ENCODE peak calls at places on chromosomes 7 and 10, in ten cellular contexts. One of them, this sample, is unnamed.

GRCh38 chr7:91570600-91570999 is 306.4 kb downstream of the FZD1 start:
- DNase-seq in DMS153: no peak
- DNase-seq in NCI-H345: no peak
- DNase-seq in stimulated activated CD4-positive, alpha-beta T cell treated with anti-CD3 and anti-CD28 coated beads, Interleukin-12 subunit alpha, Interleukin-12 subunit beta, amount 100 ng/mL, for 24 hours: no peak
- DNase-seq in spleen: no peak
- DNase-seq in C1 segment of cervical spinal cord: no peak
- DNase-seq in non-pigmented ciliary epithelial cell: no peak
- DNase-seq in AG08396: no peak
- DNase-seq in coronary artery: no peak
- DNase-seq in HEK293T: no peak
- DNase-seq in this sample: no peak

GRCh38 chr10:48548531-48549135 is 56.2 kb downstream of the ARHGAP22 start:
- DNase-seq in DMS153: no peak
- DNase-seq in NCI-H345: no peak
- DNase-seq in stimulated activated CD4-positive, alpha-beta T cell treated with anti-CD3 and anti-CD28 coated beads, Interleukin-12 subunit alpha, Interleukin-12 subunit beta, amount 100 ng/mL, for 24 hours: no peak
- DNase-seq in spleen: no peak
- DNase-seq in C1 segment of cervical spinal cord: no peak
- DNase-seq in non-pigmented ciliary epithelial cell: no peak
- DNase-seq in AG08396: no peak
- DNase-seq in coronary artery: peak
- DNase-seq in HEK293T: no peak
- DNase-seq in this sample: no peak

GRCh38 chr10:130340816-130341215 is 204.6 kb downstream of the GLRX3 start:
- DNase-seq in DMS153: no peak
- DNase-seq in NCI-H345: no peak
- DNase-seq in stimulated activated CD4-positive, alpha-beta T cell treated with anti-CD3 and anti-CD28 coated beads, Interleukin-12 subunit alpha, Interleukin-12 subunit beta, amount 100 ng/mL, for 24 hours: no peak
- DNase-seq in spleen: no peak
- DNase-seq in C1 segment of cervical spinal cord: no peak
- DNase-seq in non-pigmented ciliary epithelial cell: no peak
- DNase-seq in AG08396: no peak
- DNase-seq in coronary artery: peak
- DNase-seq in HEK293T: no peak
- DNase-seq in this sample: no peak

GRCh38 chr7:151632750-151633515 is 113.2 kb upstream of the RHEB start:
- DNase-seq in DMS153: peak
- DNase-seq in NCI-H345: no peak
- DNase-seq in stimulated activated CD4-positive, alpha-beta T cell treated with anti-CD3 and anti-CD28 coated beads, Interleukin-12 subunit alpha, Interleukin-12 subunit beta, amount 100 ng/mL, for 24 hours: peak
- DNase-seq in spleen: peak
- DNase-seq in C1 segment of cervical spinal cord: peak
- DNase-seq in non-pigmented ciliary epithelial cell: no peak
- DNase-seq in AG08396: no peak
- DNase-seq in coronary artery: peak
- DNase-seq in HEK293T: no peak
- DNase-seq in this sample: peak

GRCh38 chr7:77799078-77799964 is 748 bp downstream of the PHTF2 start:
- DNase-seq in DMS153: no peak
- DNase-seq in NCI-H345: peak
- DNase-seq in stimulated activated CD4-positive, alpha-beta T cell treated with anti-CD3 and anti-CD28 coated beads, Interleukin-12 subunit alpha, Interleukin-12 subunit beta, amount 100 ng/mL, for 24 hours: no peak
- DNase-seq in spleen: peak
- DNase-seq in C1 segment of cervical spinal cord: peak
- DNase-seq in non-pigmented ciliary epithelial cell: no peak
- DNase-seq in AG08396: peak
- DNase-seq in coronary artery: peak
- DNase-seq in HEK293T: peak
- DNase-seq in this sample: peak

GRCh38 chr7:129828989-129829676 is 123.6 kb downstream of the UBE2H start:
- DNase-seq in DMS153: no peak
- DNase-seq in NCI-H345: peak
- DNase-seq in stimulated activated CD4-positive, alpha-beta T cell treated with anti-CD3 and anti-CD28 coated beads, Interleukin-12 subunit alpha, Interleukin-12 subunit beta, amount 100 ng/mL, for 24 hours: no peak
- DNase-seq in spleen: no peak
- DNase-seq in C1 segment of cervical spinal cord: no peak
- DNase-seq in non-pigmented ciliary epithelial cell: no peak
- DNase-seq in AG08396: no peak
- DNase-seq in coronary artery: no peak
- DNase-seq in HEK293T: no peak
- DNase-seq in this sample: peak

GRCh38 chr10:46553238-46554049 is 3.0 kb downstream of the GPRIN2 start:
- DNase-seq in DMS153: no peak
- DNase-seq in NCI-H345: no peak
- DNase-seq in stimulated activated CD4-positive, alpha-beta T cell treated with anti-CD3 and anti-CD28 coated beads, Interleukin-12 subunit alpha, Interleukin-12 subunit beta, amount 100 ng/mL, for 24 hours: no peak
- DNase-seq in spleen: peak
- DNase-seq in C1 segment of cervical spinal cord: no peak
- DNase-seq in non-pigmented ciliary epithelial cell: no peak
- DNase-seq in AG08396: no peak
- DNase-seq in coronary artery: peak
- DNase-seq in HEK293T: no peak
- DNase-seq in this sample: no peak

GRCh38 chr7:130908345-130909160 is 174.5 kb upstream of the KLF14 start:
- DNase-seq in DMS153: no peak
- DNase-seq in NCI-H345: no peak
- DNase-seq in stimulated activated CD4-positive, alpha-beta T cell treated with anti-CD3 and anti-CD28 coated beads, Interleukin-12 subunit alpha, Interleukin-12 subunit beta, amount 100 ng/mL, for 24 hours: no peak
- DNase-seq in spleen: no peak
- DNase-seq in C1 segment of cervical spinal cord: no peak
- DNase-seq in non-pigmented ciliary epithelial cell: no peak
- DNase-seq in AG08396: no peak
- DNase-seq in coronary artery: no peak
- DNase-seq in HEK293T: no peak
- DNase-seq in this sample: no peak

GRCh38 chr10:101974091-101974799 is 81.7 kb downstream of the ARMH3 start:
- DNase-seq in DMS153: no peak
- DNase-seq in NCI-H345: peak
- DNase-seq in stimulated activated CD4-positive, alpha-beta T cell treated with anti-CD3 and anti-CD28 coated beads, Interleukin-12 subunit alpha, Interleukin-12 subunit beta, amount 100 ng/mL, for 24 hours: no peak
- DNase-seq in spleen: no peak
- DNase-seq in C1 segment of cervical spinal cord: no peak
- DNase-seq in non-pigmented ciliary epithelial cell: no peak
- DNase-seq in AG08396: no peak
- DNase-seq in coronary artery: no peak
- DNase-seq in HEK293T: no peak
- DNase-seq in this sample: no peak

GRCh38 chr7:36157506-36158320 is 4.7 kb downstream of the EEPD1 start:
- DNase-seq in DMS153: peak
- DNase-seq in NCI-H345: no peak
- DNase-seq in stimulated activated CD4-positive, alpha-beta T cell treated with anti-CD3 and anti-CD28 coated beads, Interleukin-12 subunit alpha, Interleukin-12 subunit beta, amount 100 ng/mL, for 24 hours: no peak
- DNase-seq in spleen: no peak
- DNase-seq in C1 segment of cervical spinal cord: no peak
- DNase-seq in non-pigmented ciliary epithelial cell: no peak
- DNase-seq in AG08396: no peak
- DNase-seq in coronary artery: no peak
- DNase-seq in HEK293T: no peak
- DNase-seq in this sample: no peak

GRCh38 chr7:4638781-4639575 is 43.1 kb upstream of the FOXK1 start:
- DNase-seq in DMS153: no peak
- DNase-seq in NCI-H345: no peak
- DNase-seq in stimulated activated CD4-positive, alpha-beta T cell treated with anti-CD3 and anti-CD28 coated beads, Interleukin-12 subunit alpha, Interleukin-12 subunit beta, amount 100 ng/mL, for 24 hours: no peak
- DNase-seq in spleen: no peak
- DNase-seq in C1 segment of cervical spinal cord: no peak
- DNase-seq in non-pigmented ciliary epithelial cell: no peak
- DNase-seq in AG08396: no peak
- DNase-seq in coronary artery: no peak
- DNase-seq in HEK293T: no peak
- DNase-seq in this sample: no peak

GRCh38 chr10:110506448-110506847 is 8.7 kb downstream of the DUSP5 start:
- DNase-seq in DMS153: no peak
- DNase-seq in NCI-H345: no peak
- DNase-seq in stimulated activated CD4-positive, alpha-beta T cell treated with anti-CD3 and anti-CD28 coated beads, Interleukin-12 subunit alpha, Interleukin-12 subunit beta, amount 100 ng/mL, for 24 hours: no peak
- DNase-seq in spleen: no peak
- DNase-seq in C1 segment of cervical spinal cord: no peak
- DNase-seq in non-pigmented ciliary epithelial cell: no peak
- DNase-seq in AG08396: no peak
- DNase-seq in coronary artery: no peak
- DNase-seq in HEK293T: no peak
- DNase-seq in this sample: no peak

GRCh38 chr10:1074748-1075358 is 18.7 kb downstream of the WDR37 start:
- DNase-seq in DMS153: no peak
- DNase-seq in NCI-H345: no peak
- DNase-seq in stimulated activated CD4-positive, alpha-beta T cell treated with anti-CD3 and anti-CD28 coated beads, Interleukin-12 subunit alpha, Interleukin-12 subunit beta, amount 100 ng/mL, for 24 hours: no peak
- DNase-seq in spleen: no peak
- DNase-seq in C1 segment of cervical spinal cord: no peak
- DNase-seq in non-pigmented ciliary epithelial cell: no peak
- DNase-seq in AG08396: no peak
- DNase-seq in coronary artery: no peak
- DNase-seq in HEK293T: no peak
- DNase-seq in this sample: peak

GRCh38 chr7:75729851-75730274 is 8.9 kb downstream of the HIP1 start:
- DNase-seq in DMS153: no peak
- DNase-seq in NCI-H345: no peak
- DNase-seq in stimulated activated CD4-positive, alpha-beta T cell treated with anti-CD3 and anti-CD28 coated beads, Interleukin-12 subunit alpha, Interleukin-12 subunit beta, amount 100 ng/mL, for 24 hours: no peak
- DNase-seq in spleen: no peak
- DNase-seq in C1 segment of cervical spinal cord: no peak
- DNase-seq in non-pigmented ciliary epithelial cell: no peak
- DNase-seq in AG08396: no peak
- DNase-seq in coronary artery: no peak
- DNase-seq in HEK293T: no peak
- DNase-seq in this sample: no peak

GRCh38 chr7:131895541-131896173 is 339.2 kb upstream of the PODXL start:
- DNase-seq in DMS153: no peak
- DNase-seq in NCI-H345: peak
- DNase-seq in stimulated activated CD4-positive, alpha-beta T cell treated with anti-CD3 and anti-CD28 coated beads, Interleukin-12 subunit alpha, Interleukin-12 subunit beta, amount 100 ng/mL, for 24 hours: no peak
- DNase-seq in spleen: no peak
- DNase-seq in C1 segment of cervical spinal cord: no peak
- DNase-seq in non-pigmented ciliary epithelial cell: peak
- DNase-seq in AG08396: peak
- DNase-seq in coronary artery: no peak
- DNase-seq in HEK293T: no peak
- DNase-seq in this sample: no peak

GRCh38 chr7:51306761-51307160 is 9.8 kb downstream of the COBL start:
- DNase-seq in DMS153: no peak
- DNase-seq in NCI-H345: no peak
- DNase-seq in stimulated activated CD4-positive, alpha-beta T cell treated with anti-CD3 and anti-CD28 coated beads, Interleukin-12 subunit alpha, Interleukin-12 subunit beta, amount 100 ng/mL, for 24 hours: no peak
- DNase-seq in spleen: no peak
- DNase-seq in C1 segment of cervical spinal cord: no peak
- DNase-seq in non-pigmented ciliary epithelial cell: no peak
- DNase-seq in AG08396: no peak
- DNase-seq in coronary artery: no peak
- DNase-seq in HEK293T: no peak
- DNase-seq in this sample: no peak